ENCODE peak calls at places on chromosomes 13 and 19, in seven cellular contexts. S is brain pericyte, N is cardiac fibroblast, X is pancreas, T is progenitor cell of endocrine pancreas, M is non-pigmented ciliary epithelial cell, H is cardiac muscle cell. I is an unnamed sample.

GRCh38 chr19:37361994-37362393 is 8.9 kb upstream of the ZNF527 start:
- DNase-seq in S (no peak), N (peak; percentile 62), X (no peak), T (no peak), M (peak; percentile 49), H (peak; percentile 16), I (no peak)

GRCh38 chr19:32269831-32270230 is 75.6 kb upstream of the ZNF507 start:
- DNase-seq in S (no peak), N (no peak), X (no peak), T (no peak), M (no peak), H (no peak), I (no peak)

GRCh38 chr19:1826557-1827521 is 14.8 kb upstream of the ATP8B3 start:
- DNase-seq in S (no peak), N (no peak), X (no peak), T (no peak), M (no peak), H (peak; percentile 24), I (no peak)

GRCh38 chr13:26117620-26118019 is 65.8 kb upstream of the SHISA2 start:
- DNase-seq in S (no peak), N (no peak), X (no peak), T (no peak), M (no peak), H (no peak), I (no peak)

GRCh38 chr13:41244555-41244954 is 18.8 kb downstream of the MTRF1 start:
- DNase-seq in S (no peak), N (peak; percentile 9), X (no peak), T (no peak), M (no peak), H (peak; percentile 5), I (no peak)

GRCh38 chr13:19910336-19911072 is 47.1 kb upstream of the ZMYM5 start:
- DNase-seq in S (no peak), N (peak; percentile 72), X (no peak), T (no peak), M (peak; percentile 30), H (peak; percentile 5), I (no peak)

GRCh38 chr19:43776285-43776684 is 4.5 kb downstream of the KCNN4 start:
- DNase-seq in S (no peak), N (no peak), X (no peak), T (no peak), M (no peak), H (no peak), I (no peak)

GRCh38 chr13:75398072-75398471 is 83.9 kb downstream of the TBC1D4 start:
- DNase-seq in S (no peak), N (no peak), X (no peak), T (no peak), M (no peak), H (no peak), I (no peak)

GRCh38 chr19:45405435-45406164 is 731 bp upstream of the PPP1R13L start:
- DNase-seq in S (peak; percentile 47), N (peak; percentile 96), X (peak; percentile 90), T (peak; percentile 56), M (peak; percentile 43), H (peak; percentile 92), I (peak; percentile 61)

GRCh38 chr13:113806104-113806471 is 47.1 kb downstream of the TMEM255B start:
- DNase-seq in S (no peak), N (no peak), X (no peak), T (no peak), M (no peak), H (no peak), I (no peak)

I was measured in H4.